ENCODE peak calls at places on chromosomes 12 and 14, in eight cellular contexts. J is GM23338, K is uterus, C is upper lobe of right lung, L is transverse colon, Z is heart left ventricle, I is esophagus squamous epithelium, U is kidney epithelial cell. V is an unnamed sample. For H3K36me3, the result is how much of the 10 kb centered on the place peaks cover.

GRCh38 chr12:113295846-113296556 is 38.9 kb downstream of the SLC8B1 start:
- DNase-seq in J (no peak), K (no peak), C (no peak), L (no peak), Z (no peak), I (no peak), U (no peak), V (no peak)

GRCh38 chr12:52245962-52246577 is 13.0 kb downstream of the KRT7 start:
- DNase-seq in J (no peak), K (no peak), C (no peak), L (no peak), Z (no peak), I (no peak), U (no peak), V (no peak)

GRCh38 chr12:68200854-68201253 is 24.8 kb downstream of the IL26 start:
- DNase-seq in J (no peak), K (no peak), C (no peak), L (no peak), Z (no peak), I (no peak), U (no peak), V (no peak)

GRCh38 chr12:132672116-132672515 is 15.0 kb downstream of the POLE start:
- DNase-seq in J (no peak), K (no peak), C (no peak), L (no peak), Z (no peak), I (no peak), U (no peak), V (no peak)

GRCh38 chr12:109475993-109476806 is 900 bp downstream of the KCTD10 start:
- DNase-seq in J (peak), K (no peak), C (no peak), L (no peak), Z (no peak), I (no peak), U (no peak), V (no peak)

GRCh38 chr12:95506707-95507523 is 33.0 kb downstream of the METAP2 start:
- DNase-seq in J (no peak), K (no peak), C (no peak), L (no peak), Z (no peak), I (no peak), U (no peak), V (no peak)

GRCh38 chr12:53232641-53233538 is 881 bp upstream of the RARG start:
- DNase-seq in J (peak), K (no peak), C (peak), L (peak), Z (peak), I (no peak), U (no peak), V (no peak)

GRCh38 chr12:123223241-123223668 is 9.7 kb downstream of the MPHOSPH9 start:
- DNase-seq in J (no peak), K (no peak), C (no peak), L (peak), Z (no peak), I (no peak), U (no peak), V (peak)

GRCh38 chr12:1011091-1011490 is 20.1 kb downstream of the ERC1 start:
- DNase-seq in J (no peak), K (no peak), C (no peak), L (no peak), Z (no peak), I (no peak), U (no peak), V (no peak)

GRCh38 chr14:74500417-74501134 is 7.0 kb downstream of the ISCA2 start:
- DNase-seq in J (peak), K (peak), C (no peak), L (no peak), Z (no peak), I (no peak), U (no peak), V (no peak)

GRCh38 chr12:57816855-57817151 is 1.7 kb downstream of the AVIL start:
- DNase-seq in J (no peak), K (peak), C (no peak), L (peak), Z (peak), I (no peak), U (no peak), V (no peak)

GRCh38 chr14:63605041-63605532 is 36.6 kb downstream of the WDR89 start:
- DNase-seq in J (no peak), K (no peak), C (no peak), L (peak), Z (no peak), I (no peak), U (no peak), V (no peak)

GRCh38 chr14:66645716-66646115 is 137.8 kb downstream of the GPHN start:
- DNase-seq in J (no peak), K (no peak), C (no peak), L (no peak), Z (no peak), I (no peak), U (no peak), V (no peak)

GRCh38 chr12:95484524-95484923 is 10.6 kb downstream of the METAP2 start:
- DNase-seq in J (no peak), K (no peak), C (no peak), L (no peak), Z (no peak), I (no peak), U (no peak), V (no peak)

GRCh38 chr12:80941916-80942315 is 4.2 kb upstream of the LIN7A start:
- DNase-seq in J (no peak), K (no peak), C (no peak), L (no peak), Z (no peak), I (no peak), U (no peak), V (no peak)

GRCh38 chr12:51923506-51924365 is 16.4 kb downstream of the ACVRL1 start:
- DNase-seq in J (peak), K (peak), C (peak), L (peak), Z (peak), I (no peak), U (no peak), V (peak)

GRCh38 chr14:24322672-24323071 is 11.4 kb downstream of the LTB4R start:
- DNase-seq in J (no peak), K (no peak), C (no peak), L (no peak), Z (no peak), I (no peak), U (no peak), V (no peak)

GRCh38 chr12:60278209-60278608 is 682.4 kb downstream of the SLC16A7 start:
- DNase-seq in J (no peak), K (no peak), C (no peak), L (no peak), Z (no peak), I (no peak), U (no peak), V (no peak)

GRCh38 chr12:30725739-30726138 is 29.0 kb downstream of the CAPRIN2 start:
- DNase-seq in J (no peak), K (no peak), C (no peak), L (no peak), Z (no peak), I (no peak), U (peak), V (no peak)

GRCh38 chr14:104665663-104666522 is 23.5 kb upstream of the INF2 start:
- DNase-seq in J (peak), K (no peak), C (peak), L (peak), Z (no peak), I (no peak), U (no peak), V (peak)

GRCh38 chr12:120706029-120706428 is 4.2 kb upstream of the UNC119B start:
- DNase-seq in J (no peak), K (no peak), C (no peak), L (no peak), Z (no peak), I (no peak), U (no peak), V (no peak)
- H3K36me3 ChIP-seq in J (under half), K (under half), C (under half), L (under half), Z (under half), I (under half), U (under half), V (under half)

GRCh38 chr12:7923241-7924236 is 12.4 kb downstream of the SLC2A3 start:
- DNase-seq in J (no peak), K (no peak), C (no peak), L (no peak), Z (no peak), I (no peak), U (no peak), V (no peak)
- H3K36me3 ChIP-seq in J (half or more), K (under half), C (half or more), L (under half), Z (half or more), I (half or more), U (under half), V (half or more)

GRCh38 chr14:95121911-95122696 is 35.2 kb downstream of the DICER1 start:
- DNase-seq in J (no peak), K (no peak), C (no peak), L (no peak), Z (no peak), I (no peak), U (no peak), V (no peak)
- H3K36me3 ChIP-seq in J (under half), K (under half), C (half or more), L (under half), Z (half or more), I (half or more), U (under half), V (under half)

DNA sequence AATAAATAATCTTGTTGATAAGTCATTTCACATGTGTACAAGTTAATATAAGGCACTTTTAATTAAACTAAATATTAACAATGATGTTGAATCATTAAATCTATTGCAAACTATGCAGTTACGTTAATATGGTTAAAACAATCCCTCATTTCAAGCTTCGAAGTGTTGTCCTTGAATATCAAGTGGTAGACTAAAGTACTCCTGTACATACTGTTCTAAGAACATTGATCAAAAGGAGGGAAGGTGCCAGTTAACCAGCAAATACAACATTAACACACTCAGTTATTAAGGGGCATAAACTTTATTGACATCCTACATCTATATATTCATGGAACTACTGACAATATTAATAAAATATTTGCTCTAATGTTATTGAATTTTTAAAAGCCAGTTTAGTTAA is 8.7 kb downstream of the BCAT1 start:
- DNase-seq in J (no peak), K (no peak), C (no peak), L (no peak), Z (no peak), I (no peak), U (no peak), V (no peak)
- H3K36me3 ChIP-seq in J (under half), K (under half), C (under half), L (under half), Z (under half), I (under half), U (under half), V (under half)

GRCh38 chr12:6233121-6233971 is 33.1 kb downstream of the CD9 start:
- DNase-seq in J (no peak), K (no peak), C (peak), L (peak), Z (no peak), I (no peak), U (no peak), V (no peak)
- H3K36me3 ChIP-seq in J (under half), K (under half), C (half or more), L (under half), Z (half or more), I (half or more), U (under half), V (under half)

GRCh38 chr14:51959928-51960327 is 29.4 kb upstream of the RTRAF start:
- DNase-seq in J (no peak), K (no peak), C (no peak), L (no peak), Z (no peak), I (no peak), U (no peak), V (no peak)

GRCh38 chr14:51962678-51963077 is 26.7 kb upstream of the RTRAF start:
- DNase-seq in J (peak), K (no peak), C (no peak), L (no peak), Z (no peak), I (no peak), U (no peak), V (no peak)

GRCh38 chr14:51953996-51954395 is 35.4 kb upstream of the RTRAF start:
- DNase-seq in J (no peak), K (no peak), C (no peak), L (no peak), Z (no peak), I (no peak), U (no peak), V (no peak)

GRCh38 chr14:51954657-51955056 is 34.7 kb upstream of the RTRAF start:
- DNase-seq in J (peak), K (no peak), C (no peak), L (no peak), Z (no peak), I (no peak), U (no peak), V (no peak)

DNA sequence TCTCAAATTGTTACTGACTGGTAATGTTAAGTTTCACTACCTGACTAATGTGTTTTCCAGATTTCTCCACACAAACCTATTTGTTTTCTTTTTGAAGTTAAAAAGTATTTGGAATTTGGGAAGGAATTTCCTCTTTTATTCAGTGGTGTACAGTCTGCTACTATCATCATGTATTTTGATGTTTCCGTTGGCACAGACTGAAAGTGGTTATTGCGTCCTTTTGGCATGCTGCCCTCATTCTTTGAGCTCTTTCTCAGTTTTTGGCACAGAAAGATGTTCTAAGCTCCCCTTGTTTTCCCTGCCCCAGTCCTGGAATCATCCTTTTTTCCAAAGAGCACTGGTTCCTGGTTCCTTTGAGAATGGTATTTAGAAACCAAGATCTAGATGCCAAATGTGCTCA is 31.4 kb upstream of the RTRAF start:
- DNase-seq in J (no peak), K (no peak), C (no peak), L (no peak), Z (no peak), I (no peak), U (no peak), V (no peak)
- H3K36me3 ChIP-seq in J (under half), K (under half), C (under half), L (under half), Z (under half), I (under half), U (under half), V (half or more)

DNA sequence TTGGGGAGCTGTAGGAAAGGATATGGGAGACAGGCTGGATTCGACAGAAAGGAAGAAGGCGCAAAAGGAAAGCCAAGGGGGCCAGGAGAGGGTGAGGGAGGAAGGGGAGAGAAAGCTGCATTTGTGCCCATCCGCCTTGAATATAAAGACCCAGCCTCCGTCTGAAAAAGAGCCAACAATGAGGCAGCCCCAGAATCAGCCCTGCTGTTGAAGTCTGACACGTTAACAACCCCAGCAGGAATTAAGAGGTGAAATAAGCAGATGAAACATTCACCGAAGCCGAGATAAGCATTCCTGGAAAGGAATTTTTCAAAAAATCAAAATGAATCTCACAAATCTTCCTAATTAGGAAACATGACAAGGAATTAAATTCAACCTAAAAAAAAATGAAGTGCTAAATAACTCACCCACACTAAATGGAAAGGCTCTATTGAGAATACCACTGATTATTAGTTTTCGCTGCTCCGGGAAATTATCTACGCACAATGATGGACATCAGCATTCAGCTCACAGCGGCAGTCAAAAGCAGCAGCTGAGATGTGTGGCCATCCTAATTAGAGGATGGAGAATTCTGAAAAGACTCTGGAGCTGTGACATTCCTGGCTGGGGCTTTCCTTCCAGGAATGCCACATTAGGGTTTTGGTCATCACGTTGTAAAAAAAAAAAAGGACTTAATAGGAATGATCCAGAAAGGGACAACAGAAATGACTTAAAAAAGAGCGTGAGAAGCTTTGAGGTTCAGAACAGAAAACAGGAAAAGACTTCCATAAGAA is 8.2 kb upstream of the PARP11 start:
- DNase-seq in J (peak), K (no peak), C (no peak), L (no peak), Z (no peak), I (no peak), U (no peak), V (no peak)
- H3K36me3 ChIP-seq in J (under half), K (under half), C (under half), L (under half), Z (under half), I (under half), U (under half), V (under half)

GRCh38 chr14:20295067-20295466 is 10.7 kb downstream of the TTC5 start:
- DNase-seq in J (no peak), K (no peak), C (no peak), L (no peak), Z (no peak), I (no peak), U (no peak), V (no peak)

GRCh38 chr14:20294636-20295035 is 11.1 kb downstream of the TTC5 start:
- DNase-seq in J (no peak), K (no peak), C (no peak), L (no peak), Z (no peak), I (no peak), U (no peak), V (no peak)
- H3K36me3 ChIP-seq in J (under half), K (under half), C (half or more), L (under half), Z (half or more), I (half or more), U (under half), V (half or more)

GRCh38 chr14:99971087-99971928 is 93.9 kb upstream of the EVL start:
- DNase-seq in J (peak), K (peak), C (peak), L (peak), Z (peak), I (no peak), U (peak), V (peak)
- H3K36me3 ChIP-seq in J (under half), K (under half), C (under half), L (under half), Z (under half), I (under half), U (under half), V (under half)

V was measured in effector memory CD4-positive, alpha-beta T cell.